ENCODE peak calls at places on chromosomes 6 and 20, in four cellular contexts. One of them, this sample, is unnamed.

GRCh38 chr20:14148042-14148441 is 152.7 kb downstream of the MACROD2 start:
- DNase-seq in HepG2: no peak
- DNase-seq in H1: no peak
- DNase-seq in GM12878: no peak
- DNase-seq in this sample: no peak

GRCh38 chr6:134168580-134169223 is 116.3 kb upstream of the SLC2A12 start:
- DNase-seq in H1: no peak
- DNase-seq in HepG2: no peak
- DNase-seq in GM12878: no peak
- DNase-seq in this sample: no peak

GRCh38 chr20:4136078-4136966 is 121.0 kb upstream of the RNF24 start:
- DNase-seq in GM12878: no peak
- DNase-seq in HepG2: peak
- DNase-seq in H1: no peak
- DNase-seq in this sample: no peak

GRCh38 chr20:15060265-15061060 is 723.1 kb upstream of the FLRT3 start:
- DNase-seq in H1: no peak
- DNase-seq in HepG2: peak
- DNase-seq in GM12878: no peak
- DNase-seq in this sample: no peak

GRCh38 chr6:56682580-56682979 is 39.9 kb upstream of the DST start:
- DNase-seq in H1: no peak
- DNase-seq in GM12878: no peak
- DNase-seq in HepG2: no peak
- DNase-seq in this sample: no peak

GRCh38 chr6:90369024-90369519 is 72.4 kb upstream of the BACH2 start:
- DNase-seq in GM12878: peak
- DNase-seq in HepG2: peak
- DNase-seq in H1: peak
- DNase-seq in this sample: peak

GRCh38 chr6:105936972-105937371 is 149.2 kb upstream of the PRDM1 start:
- DNase-seq in HepG2: no peak
- DNase-seq in H1: no peak
- DNase-seq in GM12878: no peak
- DNase-seq in this sample: no peak

GRCh38 chr20:40471261-40471629 is 217.8 kb downstream of the MAFB start:
- DNase-seq in GM12878: no peak
- DNase-seq in HepG2: no peak
- DNase-seq in H1: peak
- DNase-seq in this sample: no peak

GRCh38 chr6:85394853-85395538 is 54.9 kb upstream of the NT5E start:
- DNase-seq in HepG2: no peak
- DNase-seq in H1: no peak
- DNase-seq in GM12878: no peak
- DNase-seq in this sample: no peak

GRCh38 chr6:11144393-11144829 is 32.9 kb upstream of the ERVFRD-1 start:
- DNase-seq in H1: peak
- DNase-seq in GM12878: peak
- DNase-seq in HepG2: peak
- DNase-seq in this sample: peak

GRCh38 chr6:110415297-110415916 is at the start of gene DDO:
- DNase-seq in H1: no peak
- DNase-seq in HepG2: peak
- DNase-seq in GM12878: no peak
- DNase-seq in this sample: no peak

GRCh38 chr6:161415302-161415855 is 141.5 kb upstream of the AGPAT4 start:
- DNase-seq in HepG2: no peak
- DNase-seq in GM12878: no peak
- DNase-seq in H1: no peak
- DNase-seq in this sample: no peak

GRCh38 chr20:9886227-9886626 is 47.4 kb upstream of the PAK5 start:
- DNase-seq in GM12878: no peak
- DNase-seq in H1: no peak
- DNase-seq in HepG2: no peak
- DNase-seq in this sample: no peak

GRCh38 chr6:106496791-106497190 is 132.5 kb downstream of the RTN4IP1 start:
- DNase-seq in GM12878: no peak
- DNase-seq in H1: no peak
- DNase-seq in HepG2: no peak
- DNase-seq in this sample: no peak

GRCh38 chr6:30871592-30872183 is 12.6 kb upstream of the DDR1 start:
- DNase-seq in HepG2: no peak
- DNase-seq in GM12878: no peak
- DNase-seq in H1: no peak
- DNase-seq in this sample: no peak

GRCh38 chr6:186221-186965 is 105.9 kb upstream of the DUSP22 start:
- DNase-seq in H1: no peak
- DNase-seq in HepG2: peak
- DNase-seq in GM12878: no peak
- DNase-seq in this sample: no peak
- TF ChIP-seq CBX5 in H1: no peak
- TF ChIP-seq CBX5 in HepG2: no peak
- TF ChIP-seq CBX5 in GM12878: no peak
- TF ChIP-seq CBX5 in this sample: no peak

GRCh38 chr6:41757931-41758640 is 10.9 kb upstream of the PGC start:
- DNase-seq in HepG2: no peak
- DNase-seq in H1: no peak
- DNase-seq in GM12878: no peak
- DNase-seq in this sample: no peak

GRCh38 chr6:41758641-41759035 is 11.4 kb upstream of the PGC start:
- DNase-seq in HepG2: no peak
- DNase-seq in GM12878: no peak
- DNase-seq in H1: no peak
- DNase-seq in this sample: no peak

GRCh38 chr6:41759106-41759904 is 12.1 kb upstream of the PGC start:
- DNase-seq in H1: no peak
- DNase-seq in HepG2: no peak
- DNase-seq in GM12878: no peak
- DNase-seq in this sample: no peak

GRCh38 chr6:41757268-41757667 is 10.1 kb upstream of the PGC start:
- DNase-seq in H1: no peak
- DNase-seq in HepG2: no peak
- DNase-seq in GM12878: no peak
- DNase-seq in this sample: no peak

DNA sequence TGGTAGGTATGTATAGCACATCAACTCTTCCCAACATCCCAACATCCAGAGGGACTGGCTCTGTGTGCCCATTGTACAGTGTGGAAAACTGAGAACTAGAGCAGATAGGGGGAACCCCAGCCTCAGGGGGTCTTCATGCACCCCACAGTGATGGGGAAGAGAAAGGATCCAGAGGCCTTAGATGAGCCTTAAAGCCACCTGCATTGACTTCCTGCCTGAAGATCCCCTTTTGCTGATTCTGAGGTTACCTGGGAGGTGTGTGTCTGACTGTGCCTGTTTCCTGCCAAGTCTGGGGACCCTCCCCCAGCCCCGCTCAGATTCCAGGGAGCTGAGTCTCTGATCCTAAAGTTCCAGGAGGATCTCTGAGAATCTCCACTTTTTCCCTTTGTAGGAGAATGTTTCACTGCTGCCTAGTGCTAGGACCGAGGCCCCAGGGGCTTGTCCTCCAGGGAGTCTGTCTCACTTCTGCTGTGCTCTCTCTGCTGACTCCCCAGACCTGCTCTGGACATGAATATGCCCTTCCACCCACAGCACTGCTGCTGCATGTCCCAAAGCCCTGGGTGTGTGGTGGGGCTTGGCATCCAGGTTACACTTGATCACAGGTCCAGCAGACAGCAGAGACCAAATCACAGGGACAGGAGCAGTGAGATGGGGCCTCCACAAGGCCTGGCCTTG is 12.8 kb upstream of the PGC start:
- DNase-seq in H1: no peak
- DNase-seq in GM12878: no peak
- DNase-seq in HepG2: no peak
- DNase-seq in this sample: no peak
- TF ChIP-seq CBX5 in H1: no peak
- TF ChIP-seq CBX5 in GM12878: no peak
- TF ChIP-seq CBX5 in HepG2: no peak
- TF ChIP-seq CBX5 in this sample: no peak

DNA sequence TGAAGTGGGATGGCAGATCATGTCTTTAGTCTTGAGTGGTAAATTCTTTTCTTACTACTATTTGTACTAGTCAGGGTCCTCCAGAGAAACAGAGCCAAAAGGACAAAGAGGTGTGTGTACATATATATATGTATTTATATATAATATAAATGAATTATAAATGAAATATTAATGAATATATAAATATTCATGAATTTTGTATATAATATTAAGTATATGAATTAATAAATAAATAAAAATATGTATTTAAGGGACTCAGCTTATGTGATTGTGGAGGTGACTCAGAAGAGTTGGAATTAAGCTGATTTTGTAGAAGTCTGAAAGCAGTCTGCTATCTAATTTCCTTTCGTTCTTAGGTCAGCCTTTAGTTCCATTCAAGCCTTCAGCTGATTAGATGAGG is 265.3 kb upstream of the MMS22L start:
- DNase-seq in HepG2: no peak
- DNase-seq in H1: no peak
- DNase-seq in GM12878: no peak
- DNase-seq in this sample: no peak
- TF ChIP-seq CBX5 in HepG2: no peak
- TF ChIP-seq CBX5 in H1: no peak
- TF ChIP-seq CBX5 in GM12878: no peak
- TF ChIP-seq CBX5 in this sample: no peak

DNA sequence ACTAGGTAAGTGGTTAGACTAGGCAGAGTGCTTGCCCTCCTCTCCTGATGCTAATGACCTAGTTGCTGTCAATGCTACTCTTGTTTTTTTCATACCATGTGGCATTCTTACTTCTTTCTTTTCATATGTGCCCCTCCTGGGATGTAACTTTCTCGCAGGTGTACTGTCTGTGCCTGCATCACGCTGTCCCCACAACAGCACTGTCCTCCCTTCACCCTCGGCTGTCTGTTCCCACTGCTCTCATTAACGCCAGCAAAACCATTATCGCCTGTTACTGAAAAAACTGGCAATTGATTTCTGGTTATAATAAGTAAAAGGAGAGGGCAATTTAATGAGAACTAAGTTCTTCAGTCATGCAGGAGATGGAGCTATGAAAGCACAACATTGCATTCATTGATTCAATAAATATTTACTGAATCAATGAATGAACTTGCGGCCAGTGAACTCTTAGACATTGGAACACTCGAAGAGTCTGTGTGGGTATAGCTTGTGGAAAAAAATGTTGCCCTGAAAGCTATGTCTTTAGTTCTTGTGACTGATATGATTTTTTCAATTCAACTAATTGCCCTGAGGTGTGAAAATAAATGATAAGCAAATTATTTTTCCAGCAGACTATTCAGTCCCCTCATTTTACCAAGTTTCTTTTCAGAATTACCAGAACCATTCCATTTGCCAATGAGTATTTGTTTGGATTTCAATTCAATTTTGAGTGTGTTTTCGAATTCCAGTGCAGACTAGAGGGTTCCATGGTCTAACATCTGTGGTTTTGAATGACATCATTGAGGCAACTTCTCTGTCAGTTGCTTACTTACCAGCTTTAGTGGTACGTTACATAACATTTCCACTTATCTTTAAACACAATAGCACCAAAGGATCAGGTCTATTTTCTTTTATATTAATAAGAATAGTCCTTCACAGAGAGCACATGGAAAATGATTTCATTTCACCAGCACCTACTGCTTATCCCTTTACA is 2.1 kb downstream of the SLC17A4 start:
- DNase-seq in H1: no peak
- DNase-seq in HepG2: no peak
- DNase-seq in GM12878: no peak
- DNase-seq in this sample: no peak
- TF ChIP-seq CBX5 in H1: no peak
- TF ChIP-seq CBX5 in HepG2: no peak
- TF ChIP-seq CBX5 in GM12878: no peak
- TF ChIP-seq CBX5 in this sample: no peak

GRCh38 chr6:3612341-3613041 is 139.0 kb downstream of the PXDC1 start:
- DNase-seq in H1: no peak
- DNase-seq in HepG2: peak
- DNase-seq in GM12878: no peak
- DNase-seq in this sample: no peak
- TF ChIP-seq CBX5 in H1: no peak
- TF ChIP-seq CBX5 in HepG2: no peak
- TF ChIP-seq CBX5 in GM12878: no peak
- TF ChIP-seq CBX5 in this sample: no peak

DNA sequence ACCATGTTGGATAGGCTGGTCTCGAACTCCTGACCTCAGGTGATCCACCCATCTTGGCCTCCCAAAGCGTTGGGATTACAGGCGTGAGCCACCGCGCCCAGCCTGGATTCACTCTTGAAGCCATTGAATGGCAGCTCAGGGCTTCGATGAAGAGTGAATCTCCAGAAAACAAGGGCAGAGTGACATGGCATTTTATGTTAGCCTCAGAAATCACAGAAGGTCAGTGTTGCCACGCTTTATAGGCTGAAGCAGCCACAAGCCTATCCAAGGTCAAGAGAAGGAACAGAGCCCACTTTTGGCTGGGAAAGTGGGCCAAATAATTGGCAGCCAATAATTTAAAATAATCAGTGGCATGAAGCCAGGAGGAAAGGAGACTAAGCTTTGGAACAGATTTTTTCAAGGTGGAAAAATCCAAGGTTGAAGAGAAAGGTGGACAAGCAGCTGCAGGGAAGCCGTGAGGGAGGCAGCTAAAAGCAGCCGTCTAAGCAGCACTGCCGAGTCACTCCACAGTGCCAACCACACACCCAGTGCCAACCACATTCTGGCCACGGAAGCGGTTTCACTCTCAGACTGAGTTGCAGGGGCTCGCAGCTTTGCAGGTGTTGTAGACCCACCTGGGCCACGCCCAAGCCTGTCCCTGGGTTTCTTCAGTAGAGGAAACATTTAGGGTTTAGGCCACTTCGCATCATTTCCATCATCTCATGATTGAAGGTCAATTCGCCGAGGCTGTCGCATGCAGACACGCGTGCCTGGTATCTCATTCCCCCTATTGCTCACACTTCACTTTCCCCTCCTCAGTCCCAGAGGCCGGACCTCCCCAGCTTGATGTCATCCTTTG is 17.4 kb upstream of the AVP start:
- DNase-seq in GM12878: peak
- DNase-seq in H1: no peak
- DNase-seq in HepG2: no peak
- DNase-seq in this sample: no peak
- TF ChIP-seq CBX5 in GM12878: no peak
- TF ChIP-seq CBX5 in H1: no peak
- TF ChIP-seq CBX5 in HepG2: no peak
- TF ChIP-seq CBX5 in this sample: no peak

GRCh38 chr6:159467473-159468041 is 225.5 kb downstream of the SOD2 start:
- DNase-seq in GM12878: peak
- DNase-seq in H1: no peak
- DNase-seq in HepG2: no peak
- DNase-seq in this sample: no peak
- TF ChIP-seq CBX5 in GM12878: peak
- TF ChIP-seq CBX5 in H1: no peak
- TF ChIP-seq CBX5 in HepG2: no peak
- TF ChIP-seq CBX5 in this sample: no peak

This sample was measured in K562.